ENCODE peak calls at places on chromosomes 13 and 19, in eight cellular contexts. G is K562, C is neural progenitor cell, J is GM23248, B is H1, W is mammary epithelial cell, V is fibroblast of lung, O is endothelial cell of umbilical vein. A is an unnamed sample.

GRCh38 chr19:29524201-29524911 is 1.4 kb upstream of the VSTM2B start:
- DNase-seq in G (no peak), C (peak), J (peak), B (no peak), W (peak), V (no peak), O (no peak), A (no peak)

GRCh38 chr13:44147222-44147621 is 226.4 kb upstream of the SERP2 start:
- DNase-seq in G (no peak), C (no peak), J (no peak), B (no peak), W (no peak), V (no peak), O (no peak), A (no peak)

GRCh38 chr19:42149447-42150202 is 17.4 kb upstream of the POU2F2 start:
- DNase-seq in G (no peak), C (no peak), J (no peak), B (no peak), W (no peak), V (no peak), O (no peak), A (no peak)

GRCh38 chr19:28641395-28641794 is 571.6 kb downstream of the UQCRFS1 start:
- DNase-seq in G (no peak), C (no peak), J (peak), B (no peak), W (no peak), V (no peak), O (no peak), A (no peak)

GRCh38 chr13:98052412-98052811 is 90.5 kb upstream of the FARP1 start:
- DNase-seq in G (no peak), C (no peak), J (no peak), B (no peak), W (no peak), V (no peak), O (no peak), A (no peak)

GRCh38 chr19:12884627-12884925 is 2.4 kb downstream of the KLF1 start:
- DNase-seq in G (no peak), C (no peak), J (no peak), B (no peak), W (no peak), V (no peak), O (no peak), A (no peak)

GRCh38 chr13:27482996-27483395 is 32.6 kb upstream of the MTIF3 start:
- DNase-seq in G (no peak), C (no peak), J (no peak), B (no peak), W (no peak), V (no peak), O (no peak), A (no peak)

GRCh38 chr13:50167967-50168366 is 152.7 kb downstream of the KCNRG start:
- DNase-seq in G (no peak), C (no peak), J (no peak), B (no peak), W (no peak), V (no peak), O (no peak), A (no peak)

GRCh38 chr19:7916137-7916907 is 1.7 kb downstream of the TGFBR3L start:
- DNase-seq in G (no peak), C (peak), J (peak), B (peak), W (no peak), V (no peak), O (no peak), A (peak)

GRCh38 chr13:42878721-42879120 is 97.3 kb downstream of the FAM216B start:
- DNase-seq in G (no peak), C (no peak), J (no peak), B (no peak), W (no peak), V (no peak), O (no peak), A (no peak)

GRCh38 chr13:75792526-75793187 is 156.5 kb downstream of the LMO7 start:
- DNase-seq in G (no peak), C (no peak), J (no peak), B (no peak), W (no peak), V (peak), O (no peak), A (no peak)

GRCh38 chr13:46288570-46289259 is 77.0 kb downstream of the LRRC63 start:
- DNase-seq in G (peak), C (peak), J (peak), B (no peak), W (peak), V (peak), O (peak), A (peak)

GRCh38 chr13:112161441-112162301 is 94.7 kb downstream of the SOX1 start:
- DNase-seq in G (no peak), C (peak), J (no peak), B (peak), W (no peak), V (no peak), O (no peak), A (no peak)

GRCh38 chr13:33323766-33324525 is 38.4 kb upstream of the STARD13 start:
- DNase-seq in G (no peak), C (no peak), J (peak), B (no peak), W (no peak), V (peak), O (no peak), A (no peak)

GRCh38 chr13:113472355-113473025 is 18.0 kb downstream of the DCUN1D2 start:
- DNase-seq in G (no peak), C (no peak), J (no peak), B (no peak), W (no peak), V (no peak), O (peak), A (no peak)

GRCh38 chr13:111881700-111882099 is 185.2 kb upstream of the SOX1 start:
- DNase-seq in G (no peak), C (no peak), J (no peak), B (peak), W (no peak), V (no peak), O (no peak), A (no peak)

GRCh38 chr19:53809518-53810186 is 14.5 kb downstream of the NLRP12 start:
- DNase-seq in G (peak), C (peak), J (no peak), B (peak), W (no peak), V (no peak), O (peak), A (peak)

GRCh38 chr19:53927745-53928144 is 18.7 kb downstream of the CACNG7 start:
- DNase-seq in G (peak), C (peak), J (peak), B (peak), W (peak), V (peak), O (peak), A (peak)

GRCh38 chr19:52226652-52227051 is 36.8 kb downstream of the PPP2R1A start:
- DNase-seq in G (no peak), C (no peak), J (no peak), B (no peak), W (no peak), V (no peak), O (no peak), A (no peak)

GRCh38 chr19:33721735-33722297 is 74.9 kb upstream of the KCTD15 start:
- DNase-seq in G (no peak), C (no peak), J (no peak), B (no peak), W (no peak), V (no peak), O (no peak), A (no peak)

DNA sequence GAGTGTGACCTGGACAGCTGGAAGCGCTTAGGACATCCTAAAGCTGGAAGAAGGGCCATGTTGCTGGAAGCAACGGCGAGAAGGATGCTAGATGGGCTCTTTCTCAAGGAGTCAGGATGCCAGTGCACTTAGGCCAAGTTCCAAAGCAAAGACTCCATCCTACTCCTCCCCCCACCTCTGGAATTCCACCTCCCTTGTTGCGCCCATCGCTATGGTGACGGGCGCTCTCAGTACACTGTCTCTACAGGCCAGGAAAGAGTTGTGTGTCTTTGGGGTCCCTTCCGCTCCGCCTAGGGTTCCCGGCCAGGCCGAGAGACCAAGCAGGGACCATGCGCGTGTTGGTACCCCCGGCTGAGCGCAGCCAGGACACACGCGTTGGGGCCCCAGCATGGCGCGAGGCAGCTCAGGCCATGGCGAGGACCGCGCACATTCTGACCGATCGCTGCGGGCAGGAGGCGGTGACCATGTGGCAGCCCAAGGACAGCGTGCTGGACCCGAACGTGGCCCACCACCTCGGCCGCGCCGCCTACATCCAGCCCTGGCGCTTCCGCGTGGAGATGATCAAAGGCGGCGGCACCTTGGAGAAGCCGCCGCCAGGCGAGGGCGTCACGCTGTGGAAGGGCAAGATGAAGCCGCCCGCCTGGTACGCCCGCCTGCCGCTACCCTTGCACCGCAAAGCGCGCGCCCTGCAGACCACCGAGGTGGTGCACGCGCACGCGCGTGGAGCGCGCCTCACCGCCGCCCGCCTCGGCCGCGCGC is 31.0 kb upstream of the SLC1A6 start:
- DNase-seq in G (no peak), C (peak), J (no peak), B (peak), W (no peak), V (no peak), O (no peak), A (no peak)
- TF ChIP-seq EZH2 in G (no peak), C (no peak), J (no peak), B (no peak), W (no peak), V (no peak), O (no peak), A (no peak)

GRCh38 chr13:110129076-110129475 is 177.9 kb downstream of the COL4A1 start:
- DNase-seq in G (no peak), C (no peak), J (no peak), B (no peak), W (no peak), V (no peak), O (no peak), A (no peak)
- H3K27ac ChIP-seq in G (no peak), C (no peak), J (no peak), B (no peak), W (no peak), V (no peak), O (no peak), A (no peak)

GRCh38 chr13:66940113-66940512 is 290.0 kb downstream of the PCDH9 start:
- DNase-seq in G (no peak), C (no peak), J (no peak), B (no peak), W (peak), V (peak), O (peak), A (no peak)

GRCh38 chr13:66933994-66934393 is 296.1 kb downstream of the PCDH9 start:
- DNase-seq in G (peak), C (no peak), J (peak), B (no peak), W (peak), V (peak), O (no peak), A (no peak)

GRCh38 chr13:66933527-66933926 is 296.6 kb downstream of the PCDH9 start:
- DNase-seq in G (no peak), C (no peak), J (no peak), B (no peak), W (no peak), V (no peak), O (no peak), A (no peak)

GRCh38 chr13:66937423-66937822 is 292.7 kb downstream of the PCDH9 start:
- DNase-seq in G (peak), C (no peak), J (no peak), B (no peak), W (no peak), V (no peak), O (no peak), A (no peak)
- H2AFZ ChIP-seq in G (peak), C (no peak), J (no peak), B (no peak), W (no peak), V (no peak), O (no peak), A (no peak)

DNA sequence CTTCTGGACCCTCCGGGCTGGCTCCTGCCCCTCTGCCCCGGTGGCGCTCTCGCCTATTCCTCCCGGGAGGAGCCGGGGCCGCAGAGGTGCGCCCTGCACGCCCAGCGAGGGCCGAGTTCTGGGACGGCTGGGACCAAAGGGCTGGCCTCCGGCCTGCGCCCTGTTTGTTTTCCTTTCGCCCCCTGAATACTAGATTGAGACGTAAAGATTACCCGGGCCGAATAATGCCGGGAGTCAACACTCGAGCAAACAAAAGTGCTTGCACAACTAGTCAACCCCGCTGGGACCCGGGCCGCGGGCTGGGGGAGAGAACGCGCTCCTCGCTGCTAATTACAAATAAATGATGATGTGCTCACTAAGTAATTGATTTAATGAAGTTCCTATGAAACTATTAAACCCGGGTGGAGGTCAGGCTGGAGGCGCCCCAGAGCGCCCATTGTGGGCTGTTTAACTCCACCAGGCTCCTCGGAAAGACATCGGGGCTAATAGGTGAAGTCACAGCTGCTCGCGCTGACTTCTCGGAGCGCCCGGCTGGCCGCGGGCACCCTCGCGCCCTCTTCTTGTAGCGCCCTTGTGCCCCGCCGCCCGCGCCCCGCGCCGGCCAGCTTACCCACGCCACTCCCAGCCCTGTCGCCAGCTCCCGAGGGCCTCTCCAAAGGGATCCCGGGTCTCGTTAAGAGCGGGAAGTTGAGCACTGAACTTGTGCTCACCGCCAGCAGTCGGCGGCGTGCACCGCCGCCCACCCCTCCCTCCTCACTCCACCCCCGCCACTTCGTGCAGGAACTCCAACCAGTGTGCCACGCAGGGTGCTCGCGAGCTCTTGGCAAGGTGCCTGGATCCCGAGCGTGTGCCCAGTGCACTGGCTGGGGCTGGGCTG is 14.9 kb downstream of the ZIC5 start:
- DNase-seq in G (no peak), C (peak), J (peak), B (peak), W (no peak), V (no peak), O (no peak), A (no peak)
- TF ChIP-seq EZH2 in G (no peak), C (no peak), J (peak), B (peak), W (peak), V (peak), O (peak), A (no peak)

A was measured in DND-41.